ENCODE peak calls at places on chromosomes 1 and 21, in six cellular contexts. U is heart right ventricle; B is cardiac muscle cell; F is hepatocyte; O is psoas muscle; I is CD4-positive, CD25-positive, alpha-beta regulatory T cell. N is an unnamed sample. For H3K4me1, the result is how much of the 10 kb centered on the place peaks cover.

GRCh38 chr1:15625224-15625917 is 8.1 kb downstream of the DDI2 start:
- DNase-seq in U (no peak), B (no peak), F (no peak), O (no peak), I (no peak), N (no peak)

GRCh38 chr1:81329061-81329460 is 471.7 kb upstream of the ADGRL2 start:
- DNase-seq in U (no peak), B (no peak), F (no peak), O (no peak), I (no peak), N (no peak)

GRCh38 chr1:183033205-183033604 is 10.0 kb downstream of the LAMC1 start:
- DNase-seq in U (no peak), B (no peak), F (no peak), O (no peak), I (peak), N (no peak)

GRCh38 chr1:1349256-1350012 is at the start of gene DVL1:
- DNase-seq in U (peak), B (peak), F (peak), O (peak), I (peak), N (peak)

GRCh38 chr1:26852701-26853100 is 10.2 kb upstream of the SFN start:
- DNase-seq in U (no peak), B (no peak), F (no peak), O (no peak), I (no peak), N (no peak)

GRCh38 chr1:10161541-10162290 is 48.7 kb upstream of the KIF1B start:
- DNase-seq in U (peak), B (no peak), F (no peak), O (peak), I (no peak), N (peak)

GRCh38 chr1:227894831-227895451 is 52.8 kb downstream of the WNT9A start:
- DNase-seq in U (peak), B (no peak), F (no peak), O (no peak), I (no peak), N (peak)

GRCh38 chr1:201184734-201185453 is 5.7 kb upstream of the IGFN1 start:
- DNase-seq in U (no peak), B (peak), F (peak), O (peak), I (no peak), N (peak)

GRCh38 chr1:205766038-205766437 is 9.2 kb downstream of the RAB29 start:
- DNase-seq in U (no peak), B (no peak), F (no peak), O (no peak), I (no peak), N (no peak)

GRCh38 chr1:168743001-168743400 is 14.0 kb upstream of the DPT start:
- DNase-seq in U (no peak), B (no peak), F (no peak), O (no peak), I (no peak), N (no peak)

GRCh38 chr1:11858968-11859871 is 475 bp upstream of the NPPB start:
- DNase-seq in U (peak), B (peak), F (peak), O (peak), I (peak), N (peak)

GRCh38 chr1:59972216-59972924 is 45.8 kb upstream of the CYP2J2 start:
- DNase-seq in U (no peak), B (no peak), F (no peak), O (no peak), I (no peak), N (no peak)

GRCh38 chr1:162028726-162029125 is 5.1 kb upstream of the OLFML2B start:
- DNase-seq in U (no peak), B (peak), F (no peak), O (no peak), I (no peak), N (no peak)

GRCh38 chr21:38805282-38806152 is at the start of gene ETS2:
- DNase-seq in U (peak), B (peak), F (peak), O (peak), I (peak), N (peak)

GRCh38 chr1:57252597-57253306 is 171.1 kb downstream of the DAB1 start:
- DNase-seq in U (no peak), B (no peak), F (no peak), O (no peak), I (no peak), N (no peak)

GRCh38 chr1:164641353-164641730 is 82.4 kb downstream of the PBX1 start:
- DNase-seq in U (peak), B (no peak), F (no peak), O (peak), I (no peak), N (no peak)

GRCh38 chr21:16241500-16241963 is 511.8 kb downstream of the USP25 start:
- DNase-seq in U (no peak), B (peak), F (no peak), O (no peak), I (no peak), N (no peak)

GRCh38 chr1:156493154-156493631 is 7.4 kb downstream of the MEF2D start:
- DNase-seq in U (no peak), B (no peak), F (no peak), O (no peak), I (no peak), N (peak)

GRCh38 chr1:97918961-97919360 is 1.9 kb downstream of the DPYD start:
- DNase-seq in U (no peak), B (no peak), F (no peak), O (no peak), I (no peak), N (no peak)

GRCh38 chr21:8989883-8990325 is 1531.5 kb upstream of the TPTE start:
- DNase-seq in U (no peak), B (no peak), F (no peak), O (no peak), I (no peak), N (no peak)

GRCh38 chr1:71184410-71184809 is 103.6 kb upstream of the ZRANB2 start:
- DNase-seq in U (no peak), B (no peak), F (no peak), O (no peak), I (no peak), N (no peak)

GRCh38 chr1:182143825-182144661 is 82.5 kb upstream of the ZNF648 start:
- DNase-seq in U (peak), B (peak), F (peak), O (peak), I (no peak), N (peak)

GRCh38 chr1:17774452-17774851 is 19.3 kb downstream of the ACTL8 start:
- DNase-seq in U (no peak), B (no peak), F (no peak), O (no peak), I (no peak), N (no peak)

GRCh38 chr1:166167395-166167922 is 658 bp upstream of the FAM78B start:
- DNase-seq in U (no peak), B (peak), F (no peak), O (no peak), I (no peak), N (no peak)

GRCh38 chr21:15037894-15038293 is 26.9 kb downstream of the NRIP1 start:
- DNase-seq in U (no peak), B (no peak), F (no peak), O (no peak), I (no peak), N (no peak)

GRCh38 chr1:148162363-148162762 is 10.3 kb upstream of the NBPF11 start:
- DNase-seq in U (no peak), B (no peak), F (no peak), O (no peak), I (no peak), N (no peak)

GRCh38 chr1:244165021-244165420 is 113.9 kb downstream of the ZBTB18 start:
- DNase-seq in U (no peak), B (no peak), F (no peak), O (no peak), I (no peak), N (no peak)

GRCh38 chr1:90550616-90551406 is 166.3 kb downstream of the BARHL2 start:
- DNase-seq in U (no peak), B (no peak), F (peak), O (no peak), I (no peak), N (no peak)

GRCh38 chr1:65027699-65028358 is 61.5 kb upstream of the JAK1 start:
- DNase-seq in U (peak), B (peak), F (no peak), O (peak), I (no peak), N (peak)

GRCh38 chr21:36792505-36792967 is 93.6 kb downstream of the SIM2 start:
- DNase-seq in U (no peak), B (no peak), F (no peak), O (peak), I (no peak), N (no peak)

GRCh38 chr1:234619794-234620247 is 9.8 kb upstream of the IRF2BP2 start:
- DNase-seq in U (no peak), B (no peak), F (no peak), O (no peak), I (no peak), N (no peak)

GRCh38 chr1:40377512-40377911 is 4.0 kb downstream of the SMAP2 start:
- DNase-seq in U (no peak), B (no peak), F (no peak), O (no peak), I (no peak), N (no peak)
- H3K4me1 ChIP-seq in U (under half), B (under half), F (under half), O (under half), I (half or more), N (under half)

GRCh38 chr1:72371259-72372035 is 89.1 kb upstream of the NEGR1 start:
- DNase-seq in U (no peak), B (no peak), F (no peak), O (no peak), I (no peak), N (no peak)
- H3K4me1 ChIP-seq in U (under half), B (under half), F (under half), O (under half), I (under half), N (under half)

DNA sequence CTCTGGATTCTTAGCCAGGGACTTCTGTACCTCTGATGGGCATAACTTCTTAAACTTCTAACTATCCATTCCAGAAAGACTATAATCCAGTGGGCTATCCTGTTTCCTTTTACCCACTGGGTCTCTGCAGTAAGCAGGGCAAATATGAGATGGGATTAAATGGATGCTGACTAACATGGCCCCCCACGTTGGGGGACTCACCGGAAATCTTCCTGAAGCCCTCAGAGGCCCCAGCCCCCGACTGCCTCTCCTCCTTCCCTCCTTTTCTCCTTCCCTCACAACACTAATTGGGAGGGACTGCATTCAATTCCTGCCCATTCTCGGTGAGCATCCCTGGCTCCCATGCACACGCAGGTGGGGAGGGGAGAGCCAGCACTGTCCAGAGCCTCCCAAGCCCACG is 70.1 kb downstream of the SSBP3 start:
- DNase-seq in U (no peak), B (no peak), F (no peak), O (no peak), I (no peak), N (no peak)
- H3K4me1 ChIP-seq in U (under half), B (under half), F (half or more), O (half or more), I (under half), N (half or more)

DNA sequence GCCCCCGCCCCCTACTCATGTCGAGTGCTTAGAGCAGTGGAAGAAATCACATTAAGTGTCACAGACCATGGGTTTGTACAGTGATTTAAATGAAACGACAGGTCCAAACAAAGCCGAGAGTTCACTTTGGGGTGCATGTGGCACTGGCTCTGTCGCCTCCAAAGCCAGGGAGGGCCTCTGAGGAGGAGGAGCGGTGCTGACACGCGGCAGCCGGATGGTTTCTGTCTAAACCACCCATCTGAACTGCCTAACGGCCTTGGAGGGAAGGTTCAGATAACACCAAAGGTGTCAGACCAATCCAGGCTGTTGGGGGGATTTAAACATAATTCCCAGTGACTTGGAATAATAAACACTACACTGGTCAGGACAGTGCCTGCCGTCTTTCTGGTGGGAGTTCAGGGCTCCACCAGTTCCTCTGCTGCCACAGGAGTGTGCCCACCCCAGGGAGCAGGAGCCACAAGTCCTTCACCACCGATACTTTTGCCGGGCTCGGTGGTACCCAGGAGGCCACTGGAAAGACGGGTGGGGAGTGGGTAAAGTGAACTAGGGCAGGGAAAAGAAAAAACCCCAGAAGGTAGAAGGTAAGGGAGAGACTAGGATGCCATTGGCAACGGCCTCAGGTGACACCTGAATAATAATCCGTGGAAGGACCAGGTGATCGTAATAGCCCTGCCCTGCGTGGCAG is 78.2 kb downstream of the SLC66A1 start:
- DNase-seq in U (no peak), B (no peak), F (no peak), O (no peak), I (no peak), N (no peak)
- H3K4me1 ChIP-seq in U (under half), B (under half), F (under half), O (under half), I (half or more), N (half or more)

N was measured in transverse colon.